ENCODE peak calls at places on chromosomes 3 and 15, in six cellular contexts. U is AG08396, F is cerebellum, C is psoas muscle, S is T-helper 2 cell, I is neuronal stem cell. Y is an unnamed sample.

GRCh38 chr15:88604381-88604951 is 16.7 kb upstream of the AEN start:
- DNase-seq in U (no peak), F (peak), C (no peak), S (no peak), I (no peak), Y (peak)

GRCh38 chr3:184505053-184505452 is 56.5 kb upstream of the EPHB3 start:
- DNase-seq in U (no peak), F (no peak), C (no peak), S (no peak), I (no peak), Y (no peak)

GRCh38 chr3:50811893-50812292 is 137.2 kb downstream of the DOCK3 start:
- DNase-seq in U (no peak), F (no peak), C (no peak), S (no peak), I (no peak), Y (no peak)

GRCh38 chr15:57861039-57861638 is 154.6 kb downstream of the POLR2M start:
- DNase-seq in U (peak), F (peak), C (no peak), S (peak), I (peak), Y (no peak)

GRCh38 chr15:77069521-77070121 is 1.3 kb downstream of the TSPAN3 start:
- DNase-seq in U (no peak), F (peak), C (no peak), S (no peak), I (no peak), Y (no peak)

GRCh38 chr3:189038773-189039720 is 132.7 kb upstream of the TPRG1 start:
- DNase-seq in U (no peak), F (no peak), C (no peak), S (peak), I (no peak), Y (no peak)

GRCh38 chr3:87448559-87448958 is 172.2 kb upstream of the POU1F1 start:
- DNase-seq in U (no peak), F (no peak), C (no peak), S (no peak), I (no peak), Y (no peak)

GRCh38 chr3:181379278-181379677 is 332.4 kb upstream of the SOX2 start:
- DNase-seq in U (no peak), F (no peak), C (no peak), S (no peak), I (no peak), Y (no peak)

GRCh38 chr3:57041674-57042073 is 18.8 kb upstream of the SPATA12 start:
- DNase-seq in U (no peak), F (no peak), C (peak), S (no peak), I (no peak), Y (no peak)

GRCh38 chr3:264394-265156 is 68.0 kb downstream of the CHL1 start:
- DNase-seq in U (peak), F (no peak), C (no peak), S (no peak), I (no peak), Y (no peak)

GRCh38 chr3:129501630-129502029 is 26.8 kb upstream of the RHO start:
- DNase-seq in U (no peak), F (no peak), C (no peak), S (no peak), I (no peak), Y (no peak)

GRCh38 chr3:152331018-152331541 is 62.4 kb downstream of the MBNL1 start:
- DNase-seq in U (peak), F (no peak), C (no peak), S (no peak), I (no peak), Y (no peak)

GRCh38 chr3:127796045-127796720 is 26.1 kb downstream of the MGLL start:
- DNase-seq in U (no peak), F (peak), C (peak), S (no peak), I (no peak), Y (no peak)

GRCh38 chr3:28576590-28577220 is 228.1 kb upstream of the AZI2 start:
- DNase-seq in U (no peak), F (no peak), C (no peak), S (no peak), I (peak), Y (no peak)

GRCh38 chr15:74997161-74997942 is 2.0 kb downstream of the SCAMP5 start:
- DNase-seq in U (no peak), F (no peak), C (no peak), S (no peak), I (no peak), Y (no peak)

GRCh38 chr15:58065011-58065444 is 483 bp downstream of the ALDH1A2 start:
- DNase-seq in U (no peak), F (no peak), C (peak), S (no peak), I (peak), Y (no peak)

GRCh38 chr15:42160110-42160509 is 3.7 kb upstream of the PLA2G4F start:
- DNase-seq in U (no peak), F (no peak), C (no peak), S (no peak), I (no peak), Y (no peak)

GRCh38 chr3:119817071-119817470 is 35.2 kb downstream of the NR1I2 start:
- DNase-seq in U (no peak), F (peak), C (no peak), S (no peak), I (no peak), Y (no peak)

GRCh38 chr3:178434206-178434805 is 101.9 kb upstream of the KCNMB2 start:
- DNase-seq in U (no peak), F (no peak), C (no peak), S (no peak), I (no peak), Y (no peak)

GRCh38 chr15:42071717-42072116 is 22.6 kb downstream of the PLA2G4D start:
- DNase-seq in U (no peak), F (no peak), C (no peak), S (no peak), I (no peak), Y (no peak)

GRCh38 chr15:72902245-72902928 is 118.8 kb upstream of the ADPGK start:
- DNase-seq in U (peak), F (peak), C (peak), S (no peak), I (no peak), Y (no peak)